ENCODE peak calls at places on chromosome 5, in five cellular contexts. V is Peyer's patch; J is CD4-positive, CD25-positive, alpha-beta regulatory T cell; C is stomach; U is CD8-positive, alpha-beta T cell. Y is an unnamed sample.

GRCh38 chr5:85375525-85375924 is 990.8 kb upstream of the EDIL3 start:
- DNase-seq in V (no peak), J (no peak), C (no peak), U (no peak), Y (peak; percentile 2)

GRCh38 chr5:119451561-119451960 is 736 bp upstream of the HSD17B4 start:
- DNase-seq in V (no peak), J (no peak), C (no peak), U (no peak), Y (peak; percentile 13)

GRCh38 chr5:142654578-142655042 is 31.3 kb downstream of the FGF1 start:
- DNase-seq in V (no peak), J (no peak), C (no peak), U (no peak), Y (no peak)

GRCh38 chr5:67010684-67011409 is 185.8 kb downstream of the CD180 start:
- DNase-seq in V (no peak), J (no peak), C (no peak), U (no peak), Y (peak; percentile 3)

GRCh38 chr5:67146574-67146973 is 50.0 kb downstream of the CD180 start:
- DNase-seq in V (no peak), J (no peak), C (no peak), U (no peak), Y (no peak)

GRCh38 chr5:33604503-33604902 is 163.7 kb downstream of the TARS1 start:
- DNase-seq in V (no peak), J (no peak), C (no peak), U (no peak), Y (no peak)

GRCh38 chr5:115873392-115873791 is 31.7 kb downstream of the AP3S1 start:
- DNase-seq in V (no peak), J (no peak), C (no peak), U (no peak), Y (peak; percentile 29)

GRCh38 chr5:65213921-65214525 is 267.7 kb downstream of the ADAMTS6 start:
- DNase-seq in V (no peak), J (no peak), C (no peak), U (no peak), Y (peak; percentile 21)

GRCh38 chr5:74919487-74919886 is 53.3 kb upstream of the FAM169A start:
- DNase-seq in V (no peak), J (peak; percentile 34), C (no peak), U (no peak), Y (no peak)

GRCh38 chr5:142982821-142983200 is 212.6 kb downstream of the ARHGAP26 start:
- DNase-seq in V (no peak), J (no peak), C (no peak), U (no peak), Y (no peak)

GRCh38 chr5:157926171-157926671 is 67.3 kb upstream of the CLINT1 start:
- DNase-seq in V (no peak), J (no peak), C (no peak), U (no peak), Y (no peak)

GRCh38 chr5:60494635-60495034 is 205.3 kb downstream of the DEPDC1B start:
- DNase-seq in V (no peak), J (no peak), C (no peak), U (no peak), Y (no peak)

GRCh38 chr5:89338935-89339334 is 456.0 kb upstream of the MEF2C start:
- DNase-seq in V (no peak), J (no peak), C (no peak), U (no peak), Y (peak; percentile 49)

GRCh38 chr5:169041180-169041579 is 259.8 kb downstream of the SLIT3 start:
- DNase-seq in V (no peak), J (no peak), C (no peak), U (no peak), Y (no peak)

GRCh38 chr5:9898319-9898718 is 268.2 kb upstream of the TAS2R1 start:
- DNase-seq in V (no peak), J (no peak), C (no peak), U (no peak), Y (no peak)

GRCh38 chr5:44389410-44389879 is at the start of gene FGF10:
- DNase-seq in V (peak; percentile 36), J (no peak), C (no peak), U (no peak), Y (peak; percentile 29)

GRCh38 chr5:66958126-66958983 is 238.2 kb downstream of the CD180 start:
- DNase-seq in V (no peak), J (no peak), C (no peak), U (no peak), Y (no peak)

GRCh38 chr5:134175874-134176522 is 752 bp downstream of the SKP1 start:
- DNase-seq in V (no peak), J (no peak), C (peak; percentile 36), U (no peak), Y (peak; percentile 48)

GRCh38 chr5:81424728-81425127 is 30.8 kb upstream of the ACOT12 start:
- DNase-seq in V (no peak), J (no peak), C (no peak), U (no peak), Y (no peak)

GRCh38 chr5:179271821-179272325 is 73.4 kb downstream of the ADAMTS2 start:
- DNase-seq in V (peak; percentile 19), J (no peak), C (no peak), U (no peak), Y (no peak)

GRCh38 chr5:55885359-55885758 is 34.2 kb downstream of the IL31RA start:
- DNase-seq in V (no peak), J (no peak), C (no peak), U (no peak), Y (no peak)

GRCh38 chr5:29614202-29614601 is 1579.3 kb upstream of the CDH6 start:
- DNase-seq in V (no peak), J (no peak), C (no peak), U (no peak), Y (no peak)

GRCh38 chr5:77906806-77907205 is 130.7 kb upstream of the TBCA start:
- DNase-seq in V (no peak), J (no peak), C (no peak), U (no peak), Y (no peak)

GRCh38 chr5:166961938-166962337 is 1329.5 kb upstream of the WWC1 start:
- DNase-seq in V (no peak), J (no peak), C (no peak), U (no peak), Y (no peak)
- H3K27ac ChIP-seq in V (no peak overlapping the region), J (no peak overlapping the region), C (no peak overlapping the region), U (no peak overlapping the region), Y (no peak overlapping the region)

DNA sequence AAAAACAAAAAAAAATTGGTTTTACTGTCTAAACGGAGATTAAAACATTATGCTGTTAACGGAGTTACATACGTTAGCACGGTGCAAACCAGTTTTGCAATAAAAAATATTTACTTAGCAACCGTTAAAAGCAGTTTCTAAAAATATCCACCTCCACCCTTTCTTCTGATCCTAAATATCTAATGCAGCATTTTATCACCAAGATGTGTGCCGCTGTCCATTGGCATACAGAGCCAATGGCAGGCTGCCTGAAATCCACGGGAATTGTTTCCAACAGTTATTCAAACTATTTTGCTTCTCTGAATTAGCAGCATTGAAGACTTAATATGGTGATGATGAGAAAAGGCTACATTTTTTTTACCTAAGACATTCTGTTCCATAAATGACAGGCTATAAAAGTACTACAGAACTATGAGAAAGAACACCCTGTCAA is 61.6 kb downstream of the CSNK1A1 start:
- DNase-seq in V (no peak), J (no peak), C (no peak), U (no peak), Y (no peak)
- H3K27ac ChIP-seq in V (no peak overlapping the region), J (no peak overlapping the region), C (peak overlapping the region; percentile 10), U (no peak overlapping the region), Y (no peak overlapping the region)

DNA sequence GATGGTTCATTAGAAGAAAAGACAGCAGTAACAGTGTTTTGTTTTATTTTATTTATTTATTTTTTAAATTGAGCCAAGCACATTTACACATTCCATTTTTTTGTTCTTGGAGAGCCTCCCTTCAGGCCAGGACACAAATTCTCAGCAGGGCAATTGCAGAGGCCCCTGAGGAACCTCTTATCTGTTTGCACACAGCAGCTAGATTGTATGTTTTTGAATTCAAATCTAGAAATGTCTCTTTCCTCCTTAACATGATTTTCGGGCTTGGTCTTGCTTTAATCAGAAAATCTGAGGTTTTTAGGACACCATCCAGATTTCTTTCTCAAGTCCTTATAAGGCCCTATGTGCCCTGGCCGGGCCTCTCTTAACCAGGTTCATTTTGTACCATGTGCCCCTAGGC is 76.0 kb downstream of the PRR16 start:
- DNase-seq in V (no peak), J (no peak), C (no peak), U (no peak), Y (no peak)
- H3K27ac ChIP-seq in V (no peak overlapping the region), J (no peak overlapping the region), C (no peak overlapping the region), U (no peak overlapping the region), Y (no peak overlapping the region)

DNA sequence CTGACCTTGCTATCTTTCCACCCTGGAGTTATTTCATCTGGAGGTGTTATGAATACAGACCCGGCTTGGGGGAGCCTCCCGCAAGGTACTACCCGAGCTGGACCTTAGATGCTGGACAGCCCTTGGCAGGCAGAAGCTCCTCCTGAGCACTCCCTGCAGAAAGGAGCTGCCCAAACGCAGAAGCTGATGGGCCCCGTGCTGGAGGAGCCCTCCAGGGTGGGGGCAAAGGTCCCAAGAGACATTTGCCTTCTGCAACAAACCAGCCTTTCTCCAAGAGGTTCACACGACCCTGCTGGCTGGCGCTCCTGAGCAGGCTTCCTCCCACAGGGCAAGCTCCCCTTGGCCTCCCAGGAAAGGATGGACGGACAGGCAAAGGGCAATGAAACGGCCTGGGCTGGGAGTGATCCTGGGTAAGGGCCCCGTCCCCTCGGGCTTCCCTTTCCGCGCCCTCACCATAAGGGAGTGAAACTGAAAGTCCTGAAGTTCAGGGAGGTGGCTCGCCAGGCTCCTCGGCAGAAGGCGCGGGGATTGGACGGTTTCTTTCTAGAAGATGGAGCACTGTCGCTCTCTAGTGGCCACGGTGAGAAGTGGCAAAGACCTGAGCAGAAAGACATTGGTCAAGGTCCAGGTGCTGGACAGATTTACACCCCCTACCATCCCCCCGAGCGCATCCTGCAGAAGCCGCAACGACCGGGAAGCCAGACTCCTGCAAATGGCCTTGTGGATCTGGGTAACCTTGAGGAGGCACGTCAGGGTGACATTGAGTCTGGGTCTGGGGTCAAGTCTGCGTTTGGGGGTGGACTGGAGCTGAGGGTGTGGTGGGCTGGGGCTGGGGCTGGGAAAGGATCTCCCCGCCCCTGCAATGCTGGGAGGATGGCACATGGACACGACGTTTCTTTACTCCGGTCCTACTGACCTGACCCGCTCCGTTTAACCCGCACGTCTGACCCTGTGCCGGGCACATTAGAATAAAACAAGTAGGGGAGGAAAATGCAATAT is 56.4 kb downstream of the NEURL1B start:
- DNase-seq in V (peak; percentile 88), J (peak; percentile 81), C (peak; percentile 93), U (peak; percentile 85), Y (peak; percentile 89)
- H3K27ac ChIP-seq in V (peak overlapping the region; percentile 76), J (peak overlapping the region; percentile 42), C (peak overlapping the region; percentile 63), U (peak overlapping the region; percentile 43), Y (no peak overlapping the region)

GRCh38 chr5:151572657-151573368 is 18.3 kb downstream of the FAT2 start:
- DNase-seq in V (no peak), J (no peak), C (no peak), U (no peak), Y (no peak)
- H3K27ac ChIP-seq in V (no peak overlapping the region), J (no peak overlapping the region), C (no peak overlapping the region), U (no peak overlapping the region), Y (no peak overlapping the region)